ENCODE peak calls at places on chromosomes 16 and 17, in six cellular contexts. One of them, this sample, is unnamed.

GRCh38 chr16:4330277-4330882 is 14.5 kb downstream of the GLIS2 start:
- DNase-seq in cardiac muscle cell: peak; percentile 80
- DNase-seq in stimulated activated CD8-positive, alpha-beta memory T cell treated with anti-CD3 and anti-CD28 coated beads, Interleukin-4, amount 100 ng/mL, for 4 hours: no peak
- DNase-seq in body of pancreas: peak; percentile 84
- DNase-seq in NCI-H146: peak; percentile 42
- DNase-seq in DMS53: peak; percentile 74
- DNase-seq in this sample: peak; percentile 69

GRCh38 chr16:3825103-3825502 is 55.4 kb downstream of the CREBBP start:
- DNase-seq in body of pancreas: no peak
- DNase-seq in cardiac muscle cell: peak; percentile 60
- DNase-seq in DMS53: no peak
- DNase-seq in NCI-H146: no peak
- DNase-seq in stimulated activated CD8-positive, alpha-beta memory T cell treated with anti-CD3 and anti-CD28 coated beads, Interleukin-4, amount 100 ng/mL, for 4 hours: no peak
- DNase-seq in this sample: no peak

GRCh38 chr17:16474012-16474725 is 17.8 kb downstream of the LRRC75A start:
- DNase-seq in stimulated activated CD8-positive, alpha-beta memory T cell treated with anti-CD3 and anti-CD28 coated beads, Interleukin-4, amount 100 ng/mL, for 4 hours: no peak
- DNase-seq in NCI-H146: no peak
- DNase-seq in cardiac muscle cell: peak; percentile 47
- DNase-seq in body of pancreas: no peak
- DNase-seq in DMS53: no peak
- DNase-seq in this sample: no peak

GRCh38 chr17:7855643-7856080 is 796 bp downstream of the TMEM88 start:
- DNase-seq in stimulated activated CD8-positive, alpha-beta memory T cell treated with anti-CD3 and anti-CD28 coated beads, Interleukin-4, amount 100 ng/mL, for 4 hours: no peak
- DNase-seq in DMS53: peak; percentile 61
- DNase-seq in body of pancreas: no peak
- DNase-seq in cardiac muscle cell: no peak
- DNase-seq in NCI-H146: no peak
- DNase-seq in this sample: no peak

GRCh38 chr17:58614854-58615409 is 76.9 kb downstream of the TEX14 start:
- DNase-seq in stimulated activated CD8-positive, alpha-beta memory T cell treated with anti-CD3 and anti-CD28 coated beads, Interleukin-4, amount 100 ng/mL, for 4 hours: no peak
- DNase-seq in DMS53: no peak
- DNase-seq in NCI-H146: no peak
- DNase-seq in body of pancreas: no peak
- DNase-seq in cardiac muscle cell: peak; percentile 21
- DNase-seq in this sample: no peak

GRCh38 chr17:74430706-74431567 is 951 bp upstream of the GPRC5C start:
- DNase-seq in stimulated activated CD8-positive, alpha-beta memory T cell treated with anti-CD3 and anti-CD28 coated beads, Interleukin-4, amount 100 ng/mL, for 4 hours: no peak
- DNase-seq in cardiac muscle cell: peak; percentile 96
- DNase-seq in body of pancreas: peak; percentile 96
- DNase-seq in NCI-H146: peak; percentile 49
- DNase-seq in DMS53: peak; percentile 99
- DNase-seq in this sample: peak; percentile 92

GRCh38 chr17:4585203-4585939 is 1.0 kb downstream of the SMTNL2 start:
- DNase-seq in DMS53: peak; percentile 67
- DNase-seq in body of pancreas: no peak
- DNase-seq in cardiac muscle cell: no peak
- DNase-seq in NCI-H146: peak; percentile 34
- DNase-seq in stimulated activated CD8-positive, alpha-beta memory T cell treated with anti-CD3 and anti-CD28 coated beads, Interleukin-4, amount 100 ng/mL, for 4 hours: no peak
- DNase-seq in this sample: no peak

GRCh38 chr17:14772776-14773175 is 471.9 kb downstream of the HS3ST3B1 start:
- DNase-seq in stimulated activated CD8-positive, alpha-beta memory T cell treated with anti-CD3 and anti-CD28 coated beads, Interleukin-4, amount 100 ng/mL, for 4 hours: no peak
- DNase-seq in DMS53: no peak
- DNase-seq in NCI-H146: no peak
- DNase-seq in body of pancreas: no peak
- DNase-seq in cardiac muscle cell: no peak
- DNase-seq in this sample: no peak

GRCh38 chr16:87017388-87018012 is 299.7 kb downstream of the C16orf95 start:
- DNase-seq in NCI-H146: no peak
- DNase-seq in stimulated activated CD8-positive, alpha-beta memory T cell treated with anti-CD3 and anti-CD28 coated beads, Interleukin-4, amount 100 ng/mL, for 4 hours: no peak
- DNase-seq in cardiac muscle cell: peak; percentile 84
- DNase-seq in DMS53: no peak
- DNase-seq in body of pancreas: no peak
- DNase-seq in this sample: no peak

GRCh38 chr16:2912330-2913199 is 834 bp downstream of the FLYWCH1 start:
- DNase-seq in NCI-H146: peak; percentile 45
- DNase-seq in DMS53: peak; percentile 53
- DNase-seq in cardiac muscle cell: peak; percentile 79
- DNase-seq in body of pancreas: peak; percentile 32
- DNase-seq in stimulated activated CD8-positive, alpha-beta memory T cell treated with anti-CD3 and anti-CD28 coated beads, Interleukin-4, amount 100 ng/mL, for 4 hours: no peak
- DNase-seq in this sample: no peak

GRCh38 chr17:80252871-80253270 is 7.8 kb upstream of the RNF213 start:
- DNase-seq in body of pancreas: peak; percentile 79
- DNase-seq in NCI-H146: no peak
- DNase-seq in stimulated activated CD8-positive, alpha-beta memory T cell treated with anti-CD3 and anti-CD28 coated beads, Interleukin-4, amount 100 ng/mL, for 4 hours: peak; percentile 78
- DNase-seq in DMS53: peak; percentile 93
- DNase-seq in cardiac muscle cell: peak; percentile 33
- DNase-seq in this sample: peak; percentile 71

GRCh38 chr17:16516594-16517018 is 24.6 kb upstream of the LRRC75A start:
- DNase-seq in DMS53: peak; percentile 62
- DNase-seq in NCI-H146: peak; percentile 48
- DNase-seq in stimulated activated CD8-positive, alpha-beta memory T cell treated with anti-CD3 and anti-CD28 coated beads, Interleukin-4, amount 100 ng/mL, for 4 hours: no peak
- DNase-seq in cardiac muscle cell: peak; percentile 74
- DNase-seq in body of pancreas: no peak
- DNase-seq in this sample: no peak

GRCh38 chr17:43401293-43401692 is 2.5 kb downstream of the ARL4D start:
- DNase-seq in cardiac muscle cell: peak; percentile 67
- DNase-seq in stimulated activated CD8-positive, alpha-beta memory T cell treated with anti-CD3 and anti-CD28 coated beads, Interleukin-4, amount 100 ng/mL, for 4 hours: no peak
- DNase-seq in NCI-H146: no peak
- DNase-seq in body of pancreas: peak; percentile 41
- DNase-seq in DMS53: peak; percentile 76
- DNase-seq in this sample: no peak

GRCh38 chr16:12403746-12404658 is 399.7 kb downstream of the CPPED1 start:
- DNase-seq in stimulated activated CD8-positive, alpha-beta memory T cell treated with anti-CD3 and anti-CD28 coated beads, Interleukin-4, amount 100 ng/mL, for 4 hours: no peak
- DNase-seq in NCI-H146: peak; percentile 44
- DNase-seq in DMS53: no peak
- DNase-seq in body of pancreas: no peak
- DNase-seq in cardiac muscle cell: no peak
- DNase-seq in this sample: no peak

GRCh38 chr16:88686439-88687253 is at the start of gene SNAI3:
- DNase-seq in body of pancreas: peak; percentile 85
- DNase-seq in DMS53: peak; percentile 92
- DNase-seq in cardiac muscle cell: peak; percentile 56
- DNase-seq in stimulated activated CD8-positive, alpha-beta memory T cell treated with anti-CD3 and anti-CD28 coated beads, Interleukin-4, amount 100 ng/mL, for 4 hours: peak; percentile 73
- DNase-seq in NCI-H146: peak; percentile 79
- DNase-seq in this sample: peak; percentile 78

GRCh38 chr17:517181-517580 is 164.6 kb upstream of the RPH3AL start:
- DNase-seq in stimulated activated CD8-positive, alpha-beta memory T cell treated with anti-CD3 and anti-CD28 coated beads, Interleukin-4, amount 100 ng/mL, for 4 hours: no peak
- DNase-seq in DMS53: no peak
- DNase-seq in body of pancreas: no peak
- DNase-seq in cardiac muscle cell: no peak
- DNase-seq in NCI-H146: no peak
- DNase-seq in this sample: no peak

GRCh38 chr17:13736915-13737314 is 135.2 kb upstream of the HS3ST3A1 start:
- DNase-seq in cardiac muscle cell: peak; percentile 61
- DNase-seq in body of pancreas: no peak
- DNase-seq in stimulated activated CD8-positive, alpha-beta memory T cell treated with anti-CD3 and anti-CD28 coated beads, Interleukin-4, amount 100 ng/mL, for 4 hours: no peak
- DNase-seq in DMS53: no peak
- DNase-seq in NCI-H146: no peak
- DNase-seq in this sample: no peak

GRCh38 chr17:48240562-48241130 is 133.1 kb downstream of the SNX11 start:
- DNase-seq in stimulated activated CD8-positive, alpha-beta memory T cell treated with anti-CD3 and anti-CD28 coated beads, Interleukin-4, amount 100 ng/mL, for 4 hours: no peak
- DNase-seq in body of pancreas: no peak
- DNase-seq in cardiac muscle cell: peak; percentile 51
- DNase-seq in NCI-H146: no peak
- DNase-seq in DMS53: no peak
- DNase-seq in this sample: no peak

GRCh38 chr16:22006636-22007035 is 1.3 kb upstream of the MOSMO start:
- DNase-seq in stimulated activated CD8-positive, alpha-beta memory T cell treated with anti-CD3 and anti-CD28 coated beads, Interleukin-4, amount 100 ng/mL, for 4 hours: no peak
- DNase-seq in cardiac muscle cell: no peak
- DNase-seq in body of pancreas: no peak
- DNase-seq in NCI-H146: no peak
- DNase-seq in DMS53: no peak
- DNase-seq in this sample: no peak

GRCh38 chr16:1808691-1809090 is 15.2 kb upstream of the IGFALS start:
- DNase-seq in NCI-H146: no peak
- DNase-seq in cardiac muscle cell: no peak
- DNase-seq in body of pancreas: no peak
- DNase-seq in DMS53: no peak
- DNase-seq in stimulated activated CD8-positive, alpha-beta memory T cell treated with anti-CD3 and anti-CD28 coated beads, Interleukin-4, amount 100 ng/mL, for 4 hours: no peak
- DNase-seq in this sample: no peak

GRCh38 chr17:59963738-59964454 is 644 bp downstream of the RNFT1 start:
- DNase-seq in DMS53: peak; percentile 72
- DNase-seq in cardiac muscle cell: peak; percentile 58
- DNase-seq in NCI-H146: peak; percentile 49
- DNase-seq in body of pancreas: peak; percentile 44
- DNase-seq in stimulated activated CD8-positive, alpha-beta memory T cell treated with anti-CD3 and anti-CD28 coated beads, Interleukin-4, amount 100 ng/mL, for 4 hours: peak; percentile 8
- DNase-seq in this sample: peak; percentile 29

GRCh38 chr17:81928497-81929252 is 1.1 kb upstream of the MAFG start:
- DNase-seq in DMS53: peak; percentile 70
- DNase-seq in stimulated activated CD8-positive, alpha-beta memory T cell treated with anti-CD3 and anti-CD28 coated beads, Interleukin-4, amount 100 ng/mL, for 4 hours: no peak
- DNase-seq in cardiac muscle cell: no peak
- DNase-seq in NCI-H146: peak; percentile 61
- DNase-seq in body of pancreas: no peak
- DNase-seq in this sample: no peak

GRCh38 chr17:5203908-5204294 is 12.2 kb upstream of the ZNF594 start:
- DNase-seq in body of pancreas: no peak
- DNase-seq in DMS53: peak; percentile 7
- DNase-seq in stimulated activated CD8-positive, alpha-beta memory T cell treated with anti-CD3 and anti-CD28 coated beads, Interleukin-4, amount 100 ng/mL, for 4 hours: no peak
- DNase-seq in cardiac muscle cell: peak; percentile 36
- DNase-seq in NCI-H146: no peak
- DNase-seq in this sample: no peak

GRCh38 chr17:27793168-27793905 is 7.0 kb downstream of the NOS2 start:
- DNase-seq in NCI-H146: no peak
- DNase-seq in stimulated activated CD8-positive, alpha-beta memory T cell treated with anti-CD3 and anti-CD28 coated beads, Interleukin-4, amount 100 ng/mL, for 4 hours: no peak
- DNase-seq in cardiac muscle cell: peak; percentile 34
- DNase-seq in body of pancreas: no peak
- DNase-seq in DMS53: peak; percentile 75
- DNase-seq in this sample: no peak

GRCh38 chr17:51819820-51820219 is 338.7 kb downstream of the CA10 start:
- DNase-seq in body of pancreas: no peak
- DNase-seq in NCI-H146: no peak
- DNase-seq in cardiac muscle cell: no peak
- DNase-seq in stimulated activated CD8-positive, alpha-beta memory T cell treated with anti-CD3 and anti-CD28 coated beads, Interleukin-4, amount 100 ng/mL, for 4 hours: no peak
- DNase-seq in DMS53: no peak
- DNase-seq in this sample: no peak

GRCh38 chr16:66273644-66274334 is 92.7 kb upstream of the CDH5 start:
- DNase-seq in cardiac muscle cell: peak; percentile 52
- DNase-seq in body of pancreas: no peak
- DNase-seq in stimulated activated CD8-positive, alpha-beta memory T cell treated with anti-CD3 and anti-CD28 coated beads, Interleukin-4, amount 100 ng/mL, for 4 hours: no peak
- DNase-seq in DMS53: no peak
- DNase-seq in NCI-H146: no peak
- DNase-seq in this sample: no peak

GRCh38 chr17:60141111-60142018 is 8.4 kb upstream of the CA4 start:
- DNase-seq in cardiac muscle cell: peak; percentile 46
- DNase-seq in stimulated activated CD8-positive, alpha-beta memory T cell treated with anti-CD3 and anti-CD28 coated beads, Interleukin-4, amount 100 ng/mL, for 4 hours: no peak
- DNase-seq in NCI-H146: peak; percentile 53
- DNase-seq in body of pancreas: peak; percentile 87
- DNase-seq in DMS53: peak; percentile 67
- DNase-seq in this sample: no peak

GRCh38 chr17:3794890-3795757 is 5.9 kb downstream of the ITGAE start:
- DNase-seq in DMS53: no peak
- DNase-seq in cardiac muscle cell: no peak
- DNase-seq in NCI-H146: peak; percentile 20
- DNase-seq in body of pancreas: no peak
- DNase-seq in stimulated activated CD8-positive, alpha-beta memory T cell treated with anti-CD3 and anti-CD28 coated beads, Interleukin-4, amount 100 ng/mL, for 4 hours: peak; percentile 72
- DNase-seq in this sample: no peak

GRCh38 chr16:88905563-88905962 is 39.1 kb upstream of the PABPN1L start:
- DNase-seq in stimulated activated CD8-positive, alpha-beta memory T cell treated with anti-CD3 and anti-CD28 coated beads, Interleukin-4, amount 100 ng/mL, for 4 hours: no peak
- DNase-seq in body of pancreas: no peak
- DNase-seq in NCI-H146: peak; percentile 12
- DNase-seq in cardiac muscle cell: no peak
- DNase-seq in DMS53: peak; percentile 40
- DNase-seq in this sample: no peak

GRCh38 chr16:51151951-51152663 is 1.0 kb upstream of the SALL1 start:
- DNase-seq in NCI-H146: peak; percentile 71
- DNase-seq in cardiac muscle cell: peak; percentile 89
- DNase-seq in stimulated activated CD8-positive, alpha-beta memory T cell treated with anti-CD3 and anti-CD28 coated beads, Interleukin-4, amount 100 ng/mL, for 4 hours: no peak
- DNase-seq in body of pancreas: peak; percentile 59
- DNase-seq in DMS53: no peak
- DNase-seq in this sample: no peak

This sample was measured in prostate gland.